ENCODE peak calls at places on chromosomes 3 and 15, in ten cellular contexts. F is kidney glomerular epithelial cell; D is head of caudate nucleus; U is lower lobe of right lung; K is C1 segment of cervical spinal cord; W is choroid plexus epithelial cell; T is activated CD8-positive, alpha-beta memory T cell treated with anti-CD3 and anti-CD28 coated beads, Interleukin-2, amount 50 U/mL, for 48 hours; Q is GM23248; M is NCI-H774; C is progenitor cell of endocrine pancreas. S is an unnamed sample.

GRCh38 chr3:169362261-169362660 is 301.3 kb downstream of the MECOM start:
- DNase-seq in F (no peak), D (no peak), U (no peak), K (no peak), W (peak; percentile 64), T (no peak), Q (no peak), M (no peak), C (no peak), S (no peak)

GRCh38 chr15:83012038-83012490 is 625 bp upstream of the C15orf40 start:
- DNase-seq in F (no peak), D (no peak), U (no peak), K (no peak), W (no peak), T (no peak), Q (peak; percentile 62), M (no peak), C (no peak), S (no peak)

GRCh38 chr15:79179597-79179996 is 89.0 kb upstream of the RASGRF1 start:
- DNase-seq in F (no peak), D (no peak), U (no peak), K (no peak), W (no peak), T (no peak), Q (no peak), M (no peak), C (no peak), S (no peak)

GRCh38 chr3:70065666-70066253 is 66.2 kb downstream of the SAMMSON start:
- DNase-seq in F (no peak), D (no peak), U (no peak), K (no peak), W (peak; percentile 10), T (no peak), Q (no peak), M (no peak), C (no peak), S (no peak)

GRCh38 chr3:75951941-75952340 is 166.6 kb upstream of the ZNF717 start:
- DNase-seq in F (no peak), D (no peak), U (no peak), K (no peak), W (no peak), T (no peak), Q (peak; percentile 5), M (no peak), C (no peak), S (no peak)

GRCh38 chr3:56048333-56048732 is 419.9 kb downstream of the ERC2 start:
- DNase-seq in F (no peak), D (no peak), U (no peak), K (no peak), W (no peak), T (no peak), Q (no peak), M (no peak), C (no peak), S (no peak)

GRCh38 chr15:26983822-26984221 is 12.8 kb downstream of the GABRG3 start:
- DNase-seq in F (no peak), D (no peak), U (no peak), K (no peak), W (no peak), T (no peak), Q (no peak), M (no peak), C (no peak), S (no peak)

GRCh38 chr3:11072631-11073030 is 80.1 kb downstream of the SLC6A1 start:
- DNase-seq in F (no peak), D (no peak), U (no peak), K (no peak), W (no peak), T (no peak), Q (peak; percentile 9), M (no peak), C (no peak), S (no peak)

GRCh38 chr15:40069178-40070165 is 30.5 kb upstream of the SRP14 start:
- DNase-seq in F (peak; percentile 84), D (peak; percentile 97), U (peak; percentile 95), K (peak; percentile 89), W (peak; percentile 50), T (no peak), Q (peak; percentile 87), M (peak; percentile 98), C (no peak), S (peak; percentile 93)

GRCh38 chr3:160982497-160982896 is 122.7 kb downstream of the B3GALNT1 start:
- DNase-seq in F (no peak), D (no peak), U (no peak), K (no peak), W (peak; percentile 1), T (no peak), Q (no peak), M (no peak), C (no peak), S (no peak)

GRCh38 chr3:125651246-125651645 is 55.9 kb upstream of the OSBPL11 start:
- DNase-seq in F (peak; percentile 6), D (no peak), U (no peak), K (no peak), W (peak; percentile 40), T (no peak), Q (peak; percentile 56), M (no peak), C (no peak), S (no peak)

GRCh38 chr3:55435446-55435845 is 51.7 kb downstream of the WNT5A start:
- DNase-seq in F (no peak), D (no peak), U (no peak), K (no peak), W (no peak), T (no peak), Q (no peak), M (no peak), C (no peak), S (no peak)

GRCh38 chr15:98966036-98966787 is 41.4 kb downstream of the PGPEP1L start:
- DNase-seq in F (no peak), D (no peak), U (no peak), K (no peak), W (peak; percentile 35), T (no peak), Q (peak; percentile 21), M (no peak), C (no peak), S (no peak)

GRCh38 chr3:187733371-187733770 is 11.9 kb downstream of the BCL6 start:
- DNase-seq in F (no peak), D (no peak), U (no peak), K (no peak), W (no peak), T (no peak), Q (no peak), M (no peak), C (no peak), S (no peak)

GRCh38 chr3:101803939-101804338 is 24.9 kb downstream of the NXPE3 start:
- DNase-seq in F (no peak), D (no peak), U (no peak), K (no peak), W (no peak), T (no peak), Q (no peak), M (no peak), C (no peak), S (no peak)

GRCh38 chr15:89628301-89628700 is 27.0 kb downstream of the KIF7 start:
- DNase-seq in F (no peak), D (no peak), U (no peak), K (no peak), W (no peak), T (no peak), Q (no peak), M (no peak), C (no peak), S (no peak)

GRCh38 chr3:56772926-56773587 is 28.7 kb downstream of the ARHGEF3 start:
- DNase-seq in F (no peak), D (no peak), U (no peak), K (no peak), W (no peak), T (no peak), Q (peak; percentile 8), M (no peak), C (no peak), S (no peak)

GRCh38 chr3:124926426-124927116 is 8.0 kb downstream of the MUC13 start:
- DNase-seq in F (no peak), D (no peak), U (no peak), K (no peak), W (no peak), T (no peak), Q (peak; percentile 14), M (no peak), C (no peak), S (no peak)

GRCh38 chr15:37245358-37245757 is 145.0 kb upstream of the MEIS2 start:
- DNase-seq in F (no peak), D (no peak), U (no peak), K (no peak), W (no peak), T (no peak), Q (no peak), M (no peak), C (no peak), S (no peak)

GRCh38 chr15:58873267-58873666 is 60.2 kb downstream of the SLTM start:
- DNase-seq in F (no peak), D (no peak), U (no peak), K (no peak), W (peak; percentile 28), T (no peak), Q (peak; percentile 94), M (no peak), C (no peak), S (no peak)

GRCh38 chr3:182509312-182509711 is 284.0 kb upstream of the ATP11B start:
- DNase-seq in F (no peak), D (no peak), U (no peak), K (no peak), W (no peak), T (no peak), Q (no peak), M (peak; percentile 39), C (no peak), S (no peak)

GRCh38 chr3:196518999-196519737 is 4.0 kb upstream of the SMCO1 start:
- DNase-seq in F (no peak), D (no peak), U (peak; percentile 75), K (no peak), W (peak; percentile 79), T (peak; percentile 76), Q (peak; percentile 88), M (peak; percentile 49), C (no peak), S (no peak)

GRCh38 chr3:179533274-179533673 is 29.5 kb upstream of the ACTL6A start:
- DNase-seq in F (no peak), D (no peak), U (no peak), K (no peak), W (no peak), T (no peak), Q (no peak), M (no peak), C (no peak), S (no peak)

GRCh38 chr3:6732807-6733206 is 128.1 kb upstream of the GRM7 start:
- DNase-seq in F (no peak), D (no peak), U (no peak), K (no peak), W (no peak), T (no peak), Q (no peak), M (peak; percentile 11), C (no peak), S (no peak)